ENCODE peak calls at places on chromosomes 3 and 15, in seven cellular contexts. L is NCI-H1105; V is germinal center; C is activated T-cell treated with anti-CD3 and anti-CD28 coated beads for 24 hours; Z is nucleus accumbens; P is T-helper 22 cell; K is activated CD4-positive, CD25-positive, alpha-beta regulatory T cell. X is an unnamed sample.

GRCh38 chr15:101439285-101439919 is 50.1 kb downstream of the PCSK6 start:
- DNase-seq in L (no peak), V (no peak), C (no peak), Z (no peak), P (no peak), K (no peak), X (no peak)

GRCh38 chr3:147409143-147410121 is at the start of gene ZIC1:
- DNase-seq in L (no peak), V (no peak), C (no peak), Z (peak), P (no peak), K (no peak), X (no peak)

GRCh38 chr3:99953596-99953995 is 135.9 kb downstream of the CMSS1 start:
- DNase-seq in L (no peak), V (no peak), C (no peak), Z (no peak), P (no peak), K (no peak), X (no peak)

GRCh38 chr3:93991286-93992030 is 11.5 kb downstream of the ARL13B start:
- DNase-seq in L (no peak), V (no peak), C (no peak), Z (no peak), P (no peak), K (no peak), X (no peak)

GRCh38 chr3:58246148-58247051 is 8.8 kb downstream of the ABHD6 start:
- DNase-seq in L (no peak), V (no peak), C (no peak), Z (no peak), P (no peak), K (no peak), X (no peak)

GRCh38 chr3:58383476-58383875 is 50.2 kb downstream of the PDHB start:
- DNase-seq in L (no peak), V (no peak), C (no peak), Z (no peak), P (no peak), K (no peak), X (no peak)

GRCh38 chr15:43096411-43096810 is 9.4 kb downstream of the UBR1 start:
- DNase-seq in L (no peak), V (no peak), C (no peak), Z (no peak), P (no peak), K (no peak), X (no peak)

GRCh38 chr3:132726341-132726823 is 4.2 kb upstream of the NPHP3 start:
- DNase-seq in L (peak), V (peak), C (no peak), Z (no peak), P (no peak), K (no peak), X (peak)

GRCh38 chr15:93321881-93322282 is 232.9 kb upstream of the RGMA start:
- DNase-seq in L (no peak), V (no peak), C (no peak), Z (no peak), P (no peak), K (no peak), X (no peak)

GRCh38 chr15:55683366-55683765 is 59.6 kb downstream of the PRTG start:
- DNase-seq in L (no peak), V (no peak), C (no peak), Z (no peak), P (no peak), K (no peak), X (no peak)

GRCh38 chr3:8723612-8724011 is 10.0 kb upstream of the CAV3 start:
- DNase-seq in L (no peak), V (no peak), C (no peak), Z (no peak), P (no peak), K (no peak), X (no peak)

GRCh38 chr15:74735305-74735704 is 10.0 kb upstream of the CYP1A1 start:
- DNase-seq in L (no peak), V (no peak), C (no peak), Z (no peak), P (no peak), K (no peak), X (no peak)

GRCh38 chr3:58952128-58952917 is 97.5 kb downstream of the CFAP20DC start:
- DNase-seq in L (no peak), V (peak), C (no peak), Z (no peak), P (no peak), K (no peak), X (no peak)

GRCh38 chr3:61663728-61664492 is 102.5 kb downstream of the PTPRG start:
- DNase-seq in L (no peak), V (no peak), C (no peak), Z (no peak), P (no peak), K (no peak), X (no peak)

GRCh38 chr3:172627057-172627809 is 83.6 kb downstream of the NCEH1 start:
- DNase-seq in L (no peak), V (no peak), C (no peak), Z (no peak), P (no peak), K (no peak), X (no peak)

GRCh38 chr3:54914180-54914579 is 13.7 kb downstream of the LRTM1 start:
- DNase-seq in L (no peak), V (no peak), C (no peak), Z (no peak), P (no peak), K (no peak), X (no peak)

GRCh38 chr15:70853855-70854668 is at the start of gene LARP6:
- DNase-seq in L (peak), V (peak), C (peak), Z (peak), P (no peak), K (no peak), X (peak)

GRCh38 chr3:127149621-127150310 is 43.2 kb upstream of the PRR23E start:
- DNase-seq in L (no peak), V (no peak), C (no peak), Z (no peak), P (no peak), K (no peak), X (no peak)

GRCh38 chr3:11230125-11230524 is 42.1 kb upstream of the ATG7 start:
- DNase-seq in L (no peak), V (no peak), C (no peak), Z (no peak), P (no peak), K (no peak), X (no peak)

GRCh38 chr3:126421573-126422119 is 26.9 kb downstream of the CFAP100 start:
- DNase-seq in L (no peak), V (no peak), C (no peak), Z (no peak), P (no peak), K (no peak), X (no peak)

GRCh38 chr15:55742927-55743614 is at the start of gene PRTG:
- DNase-seq in L (no peak), V (no peak), C (no peak), Z (peak), P (no peak), K (no peak), X (peak)

GRCh38 chr15:63396546-63396939 is 14.9 kb upstream of the CA12 start:
- DNase-seq in L (no peak), V (no peak), C (no peak), Z (no peak), P (no peak), K (no peak), X (no peak)

GRCh38 chr3:113219605-113220300 is 8.4 kb downstream of the BOC start:
- DNase-seq in L (no peak), V (no peak), C (no peak), Z (no peak), P (no peak), K (no peak), X (no peak)

GRCh38 chr3:11238880-11239279 is 33.3 kb upstream of the ATG7 start:
- DNase-seq in L (no peak), V (no peak), C (no peak), Z (no peak), P (no peak), K (no peak), X (no peak)

GRCh38 chr3:134330895-134331810 is 43.1 kb downstream of the AMOTL2 start:
- DNase-seq in L (no peak), V (no peak), C (no peak), Z (no peak), P (no peak), K (no peak), X (no peak)